ENCODE peak calls at places on chromosomes 7 and 10, in ten cellular contexts. Q is neural crest cell; S is SW480; P is activated effector memory CD4-positive, alpha-beta T cell treated with anti-CD3 and anti-CD28 coated beads, Interleukin-2, amount 50 U/mL, for 16 hours; T is left ventricle myocardium inferior; C is anterior cingulate cortex; U is mucosa of descending colon; J is GM19239; D is astrocyte of the spinal cord; V is T-helper 2 cell. M is an unnamed sample.

GRCh38 chr7:127650842-127651555 is 995 bp upstream of the SND1 start:
- DNase-seq in V (no peak), U (no peak), P (peak; percentile 63), J (no peak), C (no peak), T (no peak), D (no peak), S (peak; percentile 65), Q (no peak), M (no peak)

GRCh38 chr7:98321301-98321700 is 39.8 kb downstream of the BRI3 start:
- DNase-seq in C (no peak), U (no peak), Q (no peak), S (no peak), D (no peak), V (no peak), J (no peak), T (no peak), P (no peak), M (no peak)

GRCh38 chr7:13476881-13477444 is 512.5 kb downstream of the ETV1 start:
- DNase-seq in U (no peak), S (no peak), J (no peak), P (no peak), C (no peak), Q (no peak), D (no peak), V (no peak), T (no peak), M (no peak)

GRCh38 chr7:70637726-70638125 is 494.2 kb upstream of the GALNT17 start:
- DNase-seq in V (no peak), Q (no peak), D (no peak), J (no peak), T (no peak), P (no peak), S (no peak), U (no peak), C (no peak), M (no peak)

GRCh38 chr10:117454502-117454901 is 79.3 kb upstream of the PDZD8 start:
- DNase-seq in T (no peak), D (no peak), U (no peak), V (no peak), J (no peak), C (no peak), S (no peak), Q (no peak), P (no peak), M (no peak)

GRCh38 chr10:126223512-126224067 is 164.7 kb downstream of the ADAM12 start:
- DNase-seq in V (no peak), U (no peak), T (no peak), C (no peak), Q (no peak), D (no peak), J (no peak), P (no peak), S (no peak), M (no peak)

GRCh38 chr7:129933627-129934026 is 19.1 kb downstream of the UBE2H start:
- DNase-seq in T (no peak), C (no peak), V (no peak), J (no peak), U (no peak), Q (no peak), P (no peak), S (no peak), D (no peak), M (no peak)

GRCh38 chr7:136803028-136803427 is 65.4 kb upstream of the CHRM2 start:
- DNase-seq in U (no peak), T (no peak), P (no peak), J (no peak), D (no peak), S (no peak), C (no peak), V (no peak), Q (no peak), M (no peak)

GRCh38 chr7:7795736-7796135 is 77.3 kb upstream of the RPA3 start:
- DNase-seq in T (no peak), D (peak; percentile 85), U (no peak), Q (no peak), J (no peak), V (no peak), C (no peak), P (no peak), S (no peak), M (peak; percentile 19)